ENCODE peak calls at places on chromosomes 1 and 21, in nine cellular contexts. One of them, this sample, is unnamed.
A peak's percentile ranks its signal among the peaks of the same experiment; 100 is the strongest.

GRCh38 chr1:206693029-206693428 is 8.3 kb downstream of the MAPKAPK2 start:
- DNase-seq in SK-N-SH: no peak
- DNase-seq in Peyer's patch: no peak
- DNase-seq in OCI-LY7: no peak
- DNase-seq in GM23248: peak; percentile 91
- DNase-seq in choroid plexus epithelial cell: peak; percentile 77
- DNase-seq in fibroblast of the aortic adventitia: peak; percentile 75
- DNase-seq in adrenal gland: peak; percentile 95
- DNase-seq in HFF-Myc: no peak
- DNase-seq in this sample: no peak

GRCh38 chr21:39387461-39388037 is 38.7 kb upstream of the HMGN1 start:
- DNase-seq in SK-N-SH: peak; percentile 99
- DNase-seq in Peyer's patch: peak; percentile 95
- DNase-seq in OCI-LY7: peak; percentile 93
- DNase-seq in GM23248: peak; percentile 90
- DNase-seq in choroid plexus epithelial cell: peak; percentile 89
- DNase-seq in fibroblast of the aortic adventitia: peak; percentile 85
- DNase-seq in adrenal gland: peak; percentile 94
- DNase-seq in HFF-Myc: no peak
- DNase-seq in this sample: peak; percentile 96

GRCh38 chr1:230456478-230456877 is 30.3 kb upstream of the PGBD5 start:
- DNase-seq in SK-N-SH: no peak
- DNase-seq in Peyer's patch: no peak
- DNase-seq in OCI-LY7: no peak
- DNase-seq in GM23248: no peak
- DNase-seq in choroid plexus epithelial cell: no peak
- DNase-seq in fibroblast of the aortic adventitia: no peak
- DNase-seq in adrenal gland: no peak
- DNase-seq in HFF-Myc: no peak
- DNase-seq in this sample: no peak

GRCh38 chr1:39266269-39266668 is 61.8 kb downstream of the MACF1 start:
- DNase-seq in SK-N-SH: no peak
- DNase-seq in Peyer's patch: no peak
- DNase-seq in OCI-LY7: peak; percentile 51
- DNase-seq in GM23248: peak; percentile 15
- DNase-seq in choroid plexus epithelial cell: peak; percentile 53
- DNase-seq in fibroblast of the aortic adventitia: no peak
- DNase-seq in adrenal gland: no peak
- DNase-seq in HFF-Myc: no peak
- DNase-seq in this sample: no peak

GRCh38 chr1:184709418-184709817 is 45.2 kb downstream of the EDEM3 start:
- DNase-seq in SK-N-SH: no peak
- DNase-seq in Peyer's patch: no peak
- DNase-seq in OCI-LY7: no peak
- DNase-seq in GM23248: no peak
- DNase-seq in choroid plexus epithelial cell: no peak
- DNase-seq in fibroblast of the aortic adventitia: no peak
- DNase-seq in adrenal gland: no peak
- DNase-seq in HFF-Myc: no peak
- DNase-seq in this sample: no peak

GRCh38 chr21:36381841-36382589 is 3.2 kb upstream of the CHAF1B start:
- DNase-seq in SK-N-SH: no peak
- DNase-seq in Peyer's patch: no peak
- DNase-seq in OCI-LY7: no peak
- DNase-seq in GM23248: peak; percentile 56
- DNase-seq in choroid plexus epithelial cell: no peak
- DNase-seq in fibroblast of the aortic adventitia: peak; percentile 26
- DNase-seq in adrenal gland: no peak
- DNase-seq in HFF-Myc: no peak
- DNase-seq in this sample: no peak

GRCh38 chr1:114097109-114097508 is 56.6 kb downstream of the SYT6 start:
- DNase-seq in SK-N-SH: no peak
- DNase-seq in Peyer's patch: no peak
- DNase-seq in OCI-LY7: no peak
- DNase-seq in GM23248: no peak
- DNase-seq in choroid plexus epithelial cell: no peak
- DNase-seq in fibroblast of the aortic adventitia: peak; percentile 8
- DNase-seq in adrenal gland: no peak
- DNase-seq in HFF-Myc: no peak
- DNase-seq in this sample: no peak

GRCh38 chr1:183962903-183963302 is 74.6 kb downstream of the COLGALT2 start:
- DNase-seq in SK-N-SH: no peak
- DNase-seq in Peyer's patch: no peak
- DNase-seq in OCI-LY7: no peak
- DNase-seq in GM23248: peak; percentile 24
- DNase-seq in choroid plexus epithelial cell: no peak
- DNase-seq in fibroblast of the aortic adventitia: no peak
- DNase-seq in adrenal gland: no peak
- DNase-seq in HFF-Myc: no peak
- DNase-seq in this sample: no peak

GRCh38 chr1:225949041-225949440 is 8.0 kb upstream of the LEFTY2 start:
- DNase-seq in SK-N-SH: no peak
- DNase-seq in Peyer's patch: no peak
- DNase-seq in OCI-LY7: no peak
- DNase-seq in GM23248: no peak
- DNase-seq in choroid plexus epithelial cell: no peak
- DNase-seq in fibroblast of the aortic adventitia: no peak
- DNase-seq in adrenal gland: no peak
- DNase-seq in HFF-Myc: no peak
- DNase-seq in this sample: no peak

DNA sequence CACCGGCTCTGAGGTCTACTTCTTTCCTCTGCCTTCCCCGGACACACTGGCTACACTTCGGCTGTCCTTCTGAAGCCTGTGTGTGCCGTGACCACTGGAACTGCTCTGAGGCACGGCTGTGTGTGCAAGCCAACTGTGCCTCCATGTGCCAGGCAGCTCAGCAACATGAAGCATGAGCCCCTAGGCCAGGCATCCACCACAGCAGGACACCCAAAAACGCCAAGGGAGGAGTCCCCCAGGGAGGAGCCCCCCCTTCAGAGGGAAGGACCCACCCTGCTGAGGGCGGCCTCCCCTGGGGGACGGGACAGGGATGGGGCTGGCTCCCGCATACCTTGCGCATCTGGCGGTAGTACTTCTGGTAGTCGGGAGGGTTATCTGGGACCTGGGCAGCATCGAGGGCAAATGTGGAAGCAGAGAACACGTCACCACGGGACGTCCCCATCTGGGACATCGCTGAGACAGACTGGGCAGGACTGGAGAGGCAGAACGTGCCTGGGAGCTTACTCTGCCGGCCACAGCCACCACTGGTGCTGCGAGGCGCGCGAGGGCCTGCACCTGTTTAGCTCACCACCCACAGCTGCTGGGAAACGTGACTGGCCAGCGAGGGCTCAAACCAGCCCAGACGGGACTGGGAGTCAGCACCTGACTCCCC is 20.5 kb downstream of the LSS start:
- DNase-seq in SK-N-SH: no peak
- DNase-seq in Peyer's patch: no peak
- DNase-seq in OCI-LY7: no peak
- DNase-seq in GM23248: no peak
- DNase-seq in choroid plexus epithelial cell: no peak
- DNase-seq in fibroblast of the aortic adventitia: no peak
- DNase-seq in adrenal gland: peak; percentile 3
- DNase-seq in HFF-Myc: no peak
- DNase-seq in this sample: peak; percentile 56
- H3K4me3 ChIP-seq in SK-N-SH: no peak overlapping the region
- H3K4me3 ChIP-seq in Peyer's patch: no peak overlapping the region
- H3K4me3 ChIP-seq in OCI-LY7: no peak overlapping the region
- H3K4me3 ChIP-seq in GM23248: no peak overlapping the region
- H3K4me3 ChIP-seq in choroid plexus epithelial cell: no peak overlapping the region
- H3K4me3 ChIP-seq in fibroblast of the aortic adventitia: no peak overlapping the region
- H3K4me3 ChIP-seq in adrenal gland: no peak overlapping the region
- H3K4me3 ChIP-seq in HFF-Myc: no peak overlapping the region
- H3K4me3 ChIP-seq in this sample: no peak overlapping the region

GRCh38 chr1:154220970-154221814 is 437 bp downstream of the UBAP2L start:
- DNase-seq in SK-N-SH: peak; percentile 60
- DNase-seq in Peyer's patch: peak; percentile 77
- DNase-seq in OCI-LY7: peak; percentile 74
- DNase-seq in GM23248: peak; percentile 76
- DNase-seq in choroid plexus epithelial cell: peak; percentile 46
- DNase-seq in fibroblast of the aortic adventitia: no peak
- DNase-seq in adrenal gland: peak; percentile 76
- DNase-seq in HFF-Myc: no peak
- DNase-seq in this sample: peak; percentile 85

GRCh38 chr1:154222518-154222917 is 1.8 kb downstream of the UBAP2L start:
- DNase-seq in SK-N-SH: no peak
- DNase-seq in Peyer's patch: no peak
- DNase-seq in OCI-LY7: no peak
- DNase-seq in GM23248: peak; percentile 27
- DNase-seq in choroid plexus epithelial cell: peak; percentile 14
- DNase-seq in fibroblast of the aortic adventitia: peak; percentile 43
- DNase-seq in adrenal gland: no peak
- DNase-seq in HFF-Myc: no peak
- DNase-seq in this sample: no peak

GRCh38 chr1:154225370-154225769 is 4.6 kb downstream of the UBAP2L start:
- DNase-seq in SK-N-SH: no peak
- DNase-seq in Peyer's patch: no peak
- DNase-seq in OCI-LY7: no peak
- DNase-seq in GM23248: no peak
- DNase-seq in choroid plexus epithelial cell: no peak
- DNase-seq in fibroblast of the aortic adventitia: no peak
- DNase-seq in adrenal gland: no peak
- DNase-seq in HFF-Myc: no peak
- DNase-seq in this sample: no peak

GRCh38 chr1:154221815-154222081 is 993 bp downstream of the UBAP2L start:
- DNase-seq in SK-N-SH: no peak
- DNase-seq in Peyer's patch: no peak
- DNase-seq in OCI-LY7: peak; percentile 37
- DNase-seq in GM23248: peak; percentile 86
- DNase-seq in choroid plexus epithelial cell: peak; percentile 88
- DNase-seq in fibroblast of the aortic adventitia: peak; percentile 78
- DNase-seq in adrenal gland: no peak
- DNase-seq in HFF-Myc: no peak
- DNase-seq in this sample: no peak

DNA sequence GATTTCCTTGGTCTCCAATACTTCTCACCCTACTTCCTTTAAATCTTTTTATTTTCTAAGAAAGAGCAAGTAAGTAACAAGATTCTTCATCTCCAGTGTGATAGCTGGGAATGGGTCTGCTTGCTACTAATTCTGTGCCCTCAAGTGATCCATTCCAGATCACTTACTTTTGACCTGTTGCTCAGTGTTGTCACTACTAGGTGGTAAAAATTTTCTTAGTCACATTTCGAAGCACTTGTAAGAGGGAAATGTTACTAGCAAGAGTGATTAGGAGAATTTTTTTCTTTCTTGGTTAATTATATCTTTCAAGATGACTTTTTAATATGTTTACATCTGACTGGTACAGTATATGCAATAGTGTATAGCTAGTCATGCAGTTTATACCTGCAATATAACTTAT is 2.2 kb downstream of the UBAP2L start:
- DNase-seq in SK-N-SH: no peak
- DNase-seq in Peyer's patch: no peak
- DNase-seq in OCI-LY7: no peak
- DNase-seq in GM23248: peak; percentile 23
- DNase-seq in choroid plexus epithelial cell: no peak
- DNase-seq in fibroblast of the aortic adventitia: no peak
- DNase-seq in adrenal gland: no peak
- DNase-seq in HFF-Myc: no peak
- DNase-seq in this sample: no peak
- H3K4me3 ChIP-seq in SK-N-SH: no peak overlapping the region
- H3K4me3 ChIP-seq in Peyer's patch: no peak overlapping the region
- H3K4me3 ChIP-seq in OCI-LY7: peak overlapping the region; percentile 96
- H3K4me3 ChIP-seq in GM23248: peak overlapping the region; percentile 99
- H3K4me3 ChIP-seq in choroid plexus epithelial cell: no peak overlapping the region
- H3K4me3 ChIP-seq in fibroblast of the aortic adventitia: no peak overlapping the region
- H3K4me3 ChIP-seq in adrenal gland: no peak overlapping the region
- H3K4me3 ChIP-seq in HFF-Myc: peak overlapping the region; percentile 95
- H3K4me3 ChIP-seq in this sample: peak overlapping the region; percentile 78

DNA sequence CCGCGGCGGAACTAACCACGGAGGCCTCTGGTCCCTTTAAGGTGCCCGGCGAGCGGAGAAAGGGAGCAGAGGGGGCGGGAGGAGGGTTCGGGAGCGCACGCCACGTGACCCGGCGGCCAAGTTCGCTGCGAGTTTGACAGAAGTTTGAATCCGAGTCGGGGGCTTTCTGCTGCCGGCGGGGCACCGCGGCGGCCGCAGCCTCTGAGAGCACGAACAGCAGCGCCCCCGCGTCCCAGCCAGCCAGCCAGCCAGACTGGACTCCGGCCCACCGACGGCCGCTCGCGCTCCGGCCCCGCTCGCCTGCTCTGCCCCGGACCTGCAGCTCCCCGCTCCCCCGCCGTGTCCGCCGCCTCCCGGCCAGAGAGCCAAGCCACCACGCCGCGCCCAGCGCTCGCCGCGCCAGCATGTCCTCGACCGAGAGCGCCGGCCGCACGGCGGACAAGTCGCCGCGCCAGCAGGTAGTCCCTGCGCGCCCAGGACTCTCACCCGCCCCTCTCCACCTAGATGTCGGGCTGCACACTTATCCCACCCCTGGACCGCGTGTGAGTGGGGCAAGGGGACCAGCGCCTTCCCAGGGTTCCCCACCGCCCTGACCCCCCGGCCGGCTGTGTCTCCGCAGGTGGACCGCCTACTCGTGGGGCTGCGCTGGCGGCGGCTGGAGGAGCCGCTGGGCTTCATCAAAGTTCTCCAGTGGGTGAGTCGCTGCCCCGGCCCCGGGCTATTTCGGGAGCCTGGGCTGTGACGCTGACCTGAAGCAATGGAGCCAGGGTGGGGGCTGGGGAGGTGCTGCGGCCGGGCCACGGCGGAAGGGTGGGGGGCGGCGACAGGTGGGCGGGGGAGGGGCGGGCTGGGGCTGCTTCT is at the start of gene SYPL2:
- DNase-seq in SK-N-SH: peak; percentile 79
- DNase-seq in Peyer's patch: no peak
- DNase-seq in OCI-LY7: no peak
- DNase-seq in GM23248: peak; percentile 64
- DNase-seq in choroid plexus epithelial cell: peak; percentile 5
- DNase-seq in fibroblast of the aortic adventitia: peak; percentile 12
- DNase-seq in adrenal gland: peak; percentile 86
- DNase-seq in HFF-Myc: no peak
- DNase-seq in this sample: peak; percentile 84
- H3K4me3 ChIP-seq in SK-N-SH: peak within 1 kb of the TSS; percentile 50
- H3K4me3 ChIP-seq in Peyer's patch: peak within 1 kb of the TSS; percentile 35
- H3K4me3 ChIP-seq in OCI-LY7: no peak within 1 kb of the TSS
- H3K4me3 ChIP-seq in GM23248: peak within 1 kb of the TSS; percentile 66
- H3K4me3 ChIP-seq in choroid plexus epithelial cell: peak within 1 kb of the TSS; percentile 53
- H3K4me3 ChIP-seq in fibroblast of the aortic adventitia: peak within 1 kb of the TSS; percentile 62
- H3K4me3 ChIP-seq in adrenal gland: peak within 1 kb of the TSS; percentile 89
- H3K4me3 ChIP-seq in HFF-Myc: peak within 1 kb of the TSS; percentile 35
- H3K4me3 ChIP-seq in this sample: peak within 1 kb of the TSS; percentile 61

DNA sequence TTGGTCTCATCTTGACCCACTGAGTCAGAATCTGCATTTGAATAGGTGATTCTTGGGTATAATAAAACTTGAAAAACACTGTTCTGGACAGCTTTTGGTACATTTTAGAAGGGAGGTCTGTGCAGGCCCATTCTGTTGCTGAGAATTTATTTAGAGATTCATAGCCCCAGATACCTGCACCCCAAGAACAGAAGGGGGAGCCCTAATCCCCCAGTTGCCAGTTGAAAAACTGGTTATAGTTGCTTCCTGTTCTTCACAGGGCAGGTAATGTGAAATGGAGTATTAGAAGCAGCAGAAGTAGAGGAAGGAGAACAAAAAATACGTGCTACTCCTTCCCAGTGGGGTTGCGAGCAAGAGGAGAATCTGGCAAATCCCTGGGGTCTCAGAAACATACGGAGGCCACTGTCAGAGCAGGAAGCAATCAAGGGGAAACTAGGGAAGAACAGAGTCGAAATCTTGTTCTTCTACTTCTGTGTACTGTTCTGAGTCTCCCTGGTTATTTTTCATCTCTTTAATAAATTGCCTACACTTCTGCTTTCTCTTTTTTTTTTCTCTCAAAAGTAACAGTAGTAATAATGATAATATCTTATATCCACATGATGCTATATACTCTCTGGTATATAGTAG is 4.6 kb upstream of the CLCA2 start:
- DNase-seq in SK-N-SH: no peak
- DNase-seq in Peyer's patch: peak; percentile 61
- DNase-seq in OCI-LY7: peak; percentile 65
- DNase-seq in GM23248: peak; percentile 33
- DNase-seq in choroid plexus epithelial cell: peak; percentile 65
- DNase-seq in fibroblast of the aortic adventitia: peak; percentile 62
- DNase-seq in adrenal gland: no peak
- DNase-seq in HFF-Myc: no peak
- DNase-seq in this sample: no peak
- H3K4me3 ChIP-seq in SK-N-SH: no peak overlapping the region
- H3K4me3 ChIP-seq in Peyer's patch: no peak overlapping the region
- H3K4me3 ChIP-seq in OCI-LY7: no peak overlapping the region
- H3K4me3 ChIP-seq in GM23248: no peak overlapping the region
- H3K4me3 ChIP-seq in choroid plexus epithelial cell: no peak overlapping the region
- H3K4me3 ChIP-seq in fibroblast of the aortic adventitia: no peak overlapping the region
- H3K4me3 ChIP-seq in adrenal gland: no peak overlapping the region
- H3K4me3 ChIP-seq in HFF-Myc: no peak overlapping the region
- H3K4me3 ChIP-seq in this sample: no peak overlapping the region